ENCODE peak calls at places on chromosomes 13 and 19, in four cellular contexts. K is IMR-90, A is GM12878, S is K562. F is an unnamed sample.

GRCh38 chr13:100811431-100811830 is 136.8 kb upstream of the TMTC4 start:
- DNase-seq in S (no peak), K (no peak), A (no peak), F (no peak)

GRCh38 chr19:33260628-33261418 is 35.2 kb upstream of the SLC7A10 start:
- DNase-seq in S (no peak), K (no peak), A (no peak), F (no peak)

GRCh38 chr13:45337803-45338202 is 3.2 kb downstream of the TPT1 start:
- DNase-seq in S (no peak), K (no peak), A (no peak), F (no peak)

GRCh38 chr19:2167896-2168618 is 4.3 kb downstream of the DOT1L start:
- DNase-seq in K (peak; percentile 44), A (peak; percentile 87), S (no peak), F (peak; percentile 60)

GRCh38 chr13:65292488-65292901 is 1937.6 kb downstream of the PCDH9 start:
- DNase-seq in A (no peak), S (no peak), K (peak; percentile 86), F (peak; percentile 32)

GRCh38 chr19:48695743-48696352 is at the start of gene FUT2:
- DNase-seq in K (no peak), A (no peak), S (peak; percentile 50), F (no peak)

GRCh38 chr19:16441661-16442071 is 30.1 kb downstream of the EPS15L1 start:
- DNase-seq in K (no peak), A (no peak), S (peak; percentile 64), F (peak; percentile 38)

GRCh38 chr13:58949646-58950045 is 1214.1 kb downstream of the DIAPH3 start:
- DNase-seq in A (no peak), S (no peak), K (no peak), F (no peak)

GRCh38 chr19:53076984-53077383 is 26.2 kb downstream of the ZNF160 start:
- DNase-seq in K (peak; percentile 28), A (no peak), S (no peak), F (peak; percentile 72)

GRCh38 chr19:46718934-46719551 is 2.1 kb upstream of the PRKD2 start:
- DNase-seq in S (no peak), K (no peak), A (peak; percentile 70), F (no peak)

GRCh38 chr13:33934936-33935510 is 117.1 kb downstream of the RFC3 start:
- DNase-seq in A (no peak), K (no peak), S (no peak), F (no peak)

GRCh38 chr13:97308735-97309429 is 86.7 kb downstream of the MBNL2 start:
- DNase-seq in K (peak; percentile 34), S (no peak), A (no peak), F (no peak)

GRCh38 chr13:35988648-35989081 is 142.5 kb downstream of the DCLK1 start:
- DNase-seq in A (no peak), K (no peak), S (no peak), F (no peak)

GRCh38 chr19:35206379-35206778 is 22.2 kb downstream of the FAM187B start:
- DNase-seq in K (no peak), S (no peak), A (peak; percentile 52), F (no peak)

GRCh38 chr13:83009987-83010386 is 872.3 kb downstream of the SLITRK1 start:
- DNase-seq in S (no peak), K (no peak), A (no peak), F (no peak)

GRCh38 chr13:32761472-32761871 is 175.2 kb downstream of the PDS5B start:
- DNase-seq in S (no peak), K (no peak), A (no peak), F (no peak)

GRCh38 chr19:15296841-15297415 is 35.4 kb downstream of the BRD4 start:
- DNase-seq in S (no peak), A (no peak), K (no peak), F (no peak)

GRCh38 chr13:27043013-27043412 is 128.6 kb downstream of the USP12 start:
- DNase-seq in A (no peak), S (no peak), K (peak; percentile 98), F (peak; percentile 64)

GRCh38 chr13:79658333-79658975 is 177.5 kb downstream of the NDFIP2 start:
- DNase-seq in K (no peak), S (no peak), A (no peak), F (no peak)

GRCh38 chr13:49679244-49679643 is 12.0 kb downstream of the EBPL start:
- DNase-seq in S (no peak), A (no peak), K (peak; percentile 35), F (peak; percentile 21)

GRCh38 chr13:74443623-74444022 is 309.4 kb upstream of the KLF12 start:
- DNase-seq in A (no peak), K (peak; percentile 85), S (no peak), F (peak; percentile 14)

GRCh38 chr13:84528408-84529055 is 646.3 kb upstream of the SLITRK1 start:
- DNase-seq in A (no peak), K (no peak), S (no peak), F (no peak)

GRCh38 chr13:23347601-23348000 is 85.9 kb downstream of the SACS start:
- DNase-seq in K (no peak), A (no peak), S (no peak), F (no peak)

GRCh38 chr19:8305798-8306197 is 2.4 kb downstream of the CD320 start:
- DNase-seq in K (no peak), S (no peak), A (no peak), F (no peak)

GRCh38 chr13:46817081-46817480 is 20.1 kb upstream of the ESD start:
- DNase-seq in S (no peak), A (no peak), K (no peak), F (peak; percentile 21)

GRCh38 chr13:46698910-46699460 is 98.0 kb downstream of the ESD start:
- DNase-seq in K (peak; percentile 69), A (no peak), S (no peak), F (peak; percentile 59)

GRCh38 chr13:63741029-63741813 is 2325.6 kb upstream of the PCDH20 start:
- DNase-seq in K (no peak), S (no peak), A (no peak), F (no peak)

GRCh38 chr13:53141336-53141735 is 112.7 kb downstream of the OLFM4 start:
- DNase-seq in A (no peak), S (no peak), K (no peak), F (no peak)

GRCh38 chr19:2462635-2463421 is 6.1 kb upstream of the LMNB2 start:
- DNase-seq in A (no peak), K (peak; percentile 96), S (no peak), F (peak; percentile 88)

GRCh38 chr19:33392341-33393285 is 19.1 kb downstream of the CEBPG start:
- DNase-seq in S (peak; percentile 41), K (no peak), A (no peak), F (no peak)

GRCh38 chr13:99991013-99991805 is 9.6 kb downstream of the ZIC2 start:
- DNase-seq in S (no peak), A (no peak), K (no peak), F (no peak)

GRCh38 chr19:3844596-3844995 is 24.2 kb downstream of the ZFR2 start:
- DNase-seq in S (no peak), A (no peak), K (peak; percentile 8), F (no peak)

GRCh38 chr19:52603558-52604207 is 33.6 kb downstream of the ZNF701 start:
- DNase-seq in K (peak; percentile 28), A (no peak), S (no peak), F (no peak)

GRCh38 chr13:73551736-73552135 is 492.9 kb downstream of the KLF5 start:
- DNase-seq in K (no peak), S (no peak), A (no peak), F (no peak)

GRCh38 chr19:12939292-12939606 is 840 bp downstream of the CALR start:
- DNase-seq in S (no peak), K (peak; percentile 66), A (no peak), F (no peak)

GRCh38 chr19:12939908-12940533 is 1.6 kb downstream of the CALR start:
- DNase-seq in A (no peak), K (no peak), S (no peak), F (no peak)

GRCh38 chr19:12937243-12938053 is 961 bp upstream of the CALR start:
- DNase-seq in S (no peak), A (no peak), K (no peak), F (peak; percentile 75)

GRCh38 chr19:12938054-12938535 is 314 bp upstream of the CALR start:
- DNase-seq in A (peak; percentile 97), S (peak; percentile 92), K (peak; percentile 99), F (peak; percentile 100)

GRCh38 chr19:12938536-12939291 is at the start of gene CALR:
- DNase-seq in K (no peak), A (no peak), S (no peak), F (peak; percentile 45)
- TF ChIP-seq FOS in K (no peak), A (no peak), S (no peak), F (no peak)

GRCh38 chr13:109509154-109509905 is 277.1 kb downstream of the IRS2 start:
- DNase-seq in K (peak; percentile 66), A (no peak), S (no peak), F (no peak)
- TF ChIP-seq FOS in K (peak; percentile 22), A (no peak), S (no peak), F (no peak)

GRCh38 chr13:21233086-21233485 is 56.6 kb downstream of the MRPL57 start:
- DNase-seq in S (no peak), A (no peak), K (no peak), F (no peak)

GRCh38 chr13:21230516-21230915 is 54.1 kb downstream of the MRPL57 start:
- DNase-seq in A (no peak), S (no peak), K (no peak), F (no peak)

GRCh38 chr13:21232599-21232998 is 56.1 kb downstream of the MRPL57 start:
- DNase-seq in S (no peak), A (no peak), K (no peak), F (no peak)

GRCh38 chr13:21232196-21232595 is 55.7 kb downstream of the MRPL57 start:
- DNase-seq in A (no peak), K (peak; percentile 34), S (no peak), F (no peak)

GRCh38 chr13:21231426-21231945 is 55.0 kb downstream of the MRPL57 start:
- DNase-seq in K (no peak), S (no peak), A (no peak), F (no peak)
- TF ChIP-seq FOS in K (no peak), S (no peak), A (no peak), F (no peak)

DNA sequence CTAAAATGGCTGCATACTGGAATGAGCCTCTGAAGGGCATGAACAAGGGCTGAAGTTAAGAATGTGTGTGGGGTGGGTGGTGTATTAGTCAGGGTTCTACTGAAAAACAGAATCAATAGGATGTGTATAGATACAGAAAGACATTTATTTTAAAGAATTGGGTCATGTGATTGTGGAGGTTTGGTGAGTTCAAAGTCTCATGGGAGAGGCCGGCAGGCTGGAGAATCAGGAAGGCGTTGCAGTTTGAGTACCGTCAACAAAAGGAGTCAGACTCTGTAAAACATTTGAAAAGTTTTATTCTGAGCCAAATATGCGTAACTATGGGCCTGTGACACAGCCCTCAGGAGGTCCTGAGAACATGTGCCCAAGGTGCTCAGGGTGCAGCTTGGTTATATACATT is 24.4 kb upstream of the CYSLTR2 start:
- DNase-seq in A (no peak), S (no peak), K (no peak), F (no peak)
- TF ChIP-seq FOS in A (no peak), S (no peak), K (no peak), F (no peak)

GRCh38 chr19:54178581-54179261 is 5.8 kb upstream of the TMC4 start:
- DNase-seq in A (no peak), S (peak; percentile 41), K (no peak), F (no peak)
- TF ChIP-seq FOS in A (no peak), S (no peak), K (no peak), F (no peak)

F was measured in endothelial cell of umbilical vein.